ENCODE peak calls at places on chromosome 2, in eight cellular contexts. Y, E, Z, D, X, Q, A and W are unnamed samples.

GRCh38 chr2:129008055-129008880 is 689.6 kb upstream of the HS6ST1 start:
- DNase-seq in Y (no peak), E (peak), Z (no peak), D (no peak), X (no peak), Q (no peak), A (no peak), W (no peak)

GRCh38 chr2:177264539-177265385 is at the start of gene NFE2L2:
- DNase-seq in Y (peak), E (peak), Z (peak), D (peak), X (peak), Q (peak), A (peak), W (peak)

GRCh38 chr2:216389565-216389964 is 17.3 kb upstream of the MARCHF4 start:
- DNase-seq in Y (no peak), E (no peak), Z (no peak), D (no peak), X (no peak), Q (no peak), A (peak), W (no peak)

GRCh38 chr2:40041983-40042382 is 262.9 kb upstream of the THUMPD2 start:
- DNase-seq in Y (no peak), E (no peak), Z (no peak), D (no peak), X (no peak), Q (no peak), A (peak), W (no peak)

GRCh38 chr2:199064201-199064600 is 393.5 kb downstream of the SATB2 start:
- DNase-seq in Y (no peak), E (no peak), Z (no peak), D (no peak), X (no peak), Q (no peak), A (no peak), W (no peak)

GRCh38 chr2:205660521-205661124 is 21.7 kb upstream of the NRP2 start:
- DNase-seq in Y (peak), E (no peak), Z (no peak), D (no peak), X (no peak), Q (no peak), A (peak), W (peak)

GRCh38 chr2:120579916-120580685 is 155.6 kb upstream of the GLI2 start:
- DNase-seq in Y (no peak), E (no peak), Z (no peak), D (no peak), X (no peak), Q (no peak), A (no peak), W (no peak)

GRCh38 chr2:21535826-21536225 is 412.1 kb downstream of the TDRD15 start:
- DNase-seq in Y (no peak), E (no peak), Z (no peak), D (no peak), X (no peak), Q (no peak), A (no peak), W (no peak)

GRCh38 chr2:69375494-69376353 is 11.3 kb downstream of the GFPT1 start:
- DNase-seq in Y (peak), E (no peak), Z (no peak), D (no peak), X (no peak), Q (peak), A (peak), W (peak)

GRCh38 chr2:25618676-25619075 is 54.7 kb downstream of the DTNB start:
- DNase-seq in Y (no peak), E (no peak), Z (no peak), D (no peak), X (no peak), Q (peak), A (peak), W (no peak)

GRCh38 chr2:68837164-68837860 is 33.9 kb downstream of the BMP10 start:
- DNase-seq in Y (peak), E (peak), Z (peak), D (peak), X (peak), Q (no peak), A (peak), W (no peak)

GRCh38 chr2:144541411-144541810 is 21.5 kb upstream of the ZEB2 start:
- DNase-seq in Y (no peak), E (no peak), Z (no peak), D (no peak), X (no peak), Q (no peak), A (peak), W (no peak)

GRCh38 chr2:73830871-73831401 is 2.2 kb downstream of the STAMBP start:
- DNase-seq in Y (no peak), E (no peak), Z (no peak), D (no peak), X (no peak), Q (no peak), A (peak), W (peak)

GRCh38 chr2:206764673-206765241 is 371 bp downstream of the MDH1B start:
- DNase-seq in Y (no peak), E (no peak), Z (no peak), D (no peak), X (no peak), Q (no peak), A (no peak), W (no peak)

GRCh38 chr2:98507940-98508689 is 63.5 kb downstream of the INPP4A start:
- DNase-seq in Y (no peak), E (no peak), Z (peak), D (no peak), X (no peak), Q (no peak), A (no peak), W (no peak)

GRCh38 chr2:37855283-37856041 is 69.6 kb upstream of the RMDN2 start:
- DNase-seq in Y (no peak), E (no peak), Z (peak), D (no peak), X (no peak), Q (no peak), A (no peak), W (no peak)

GRCh38 chr2:189393440-189394111 is 47.7 kb upstream of the WDR75 start:
- DNase-seq in Y (no peak), E (no peak), Z (no peak), D (no peak), X (no peak), Q (no peak), A (peak), W (peak)

GRCh38 chr2:132923787-132924186 is 253.8 kb upstream of the LYPD1 start:
- DNase-seq in Y (no peak), E (no peak), Z (peak), D (no peak), X (no peak), Q (no peak), A (peak), W (no peak)

GRCh38 chr2:218022131-218022850 is 19.5 kb upstream of the TNS1 start:
- DNase-seq in Y (no peak), E (peak), Z (no peak), D (no peak), X (no peak), Q (no peak), A (no peak), W (no peak)

GRCh38 chr2:194301946-194302345 is 1355.1 kb upstream of the SLC39A10 start:
- DNase-seq in Y (no peak), E (no peak), Z (no peak), D (no peak), X (no peak), Q (peak), A (no peak), W (no peak)

GRCh38 chr2:65402339-65402738 is 30.1 kb downstream of the SPRED2 start:
- DNase-seq in Y (no peak), E (no peak), Z (no peak), D (no peak), X (no peak), Q (no peak), A (peak), W (no peak)

GRCh38 chr2:70094171-70094977 is 7.1 kb downstream of the PCBP1 start:
- DNase-seq in Y (no peak), E (no peak), Z (no peak), D (no peak), X (no peak), Q (no peak), A (no peak), W (no peak)

GRCh38 chr2:211113294-211114175 is 557.1 kb downstream of the CPS1 start:
- DNase-seq in Y (no peak), E (no peak), Z (no peak), D (no peak), X (no peak), Q (no peak), A (no peak), W (no peak)

GRCh38 chr2:237258146-237258545 is 155.8 kb downstream of the COL6A3 start:
- DNase-seq in Y (no peak), E (no peak), Z (no peak), D (no peak), X (no peak), Q (no peak), A (peak), W (no peak)

GRCh38 chr2:85924522-85924921 is 35.7 kb upstream of the ST3GAL5 start:
- DNase-seq in Y (no peak), E (no peak), Z (peak), D (no peak), X (no peak), Q (no peak), A (peak), W (no peak)